ENCODE peak calls at places on chromosomes 5 and 9, in six cellular contexts. A is lung, Z is right atrium auricular region, P is OCI-LY7, O is A549, S is transverse colon. R is an unnamed sample.

GRCh38 chr5:32388429-32389111 is 56.0 kb downstream of the ZFR start:
- DNase-seq in S (no peak), Z (no peak), A (no peak), O (no peak), P (no peak), R (no peak)

GRCh38 chr5:179137643-179138567 is 77.7 kb downstream of the ZNF354C start:
- DNase-seq in A (no peak), S (no peak), P (no peak), Z (no peak), O (no peak), R (no peak)

GRCh38 chr5:139562847-139563246 is 1.7 kb downstream of the UBE2D2 start:
- DNase-seq in S (no peak), P (no peak), O (no peak), A (no peak), Z (no peak), R (no peak)

GRCh38 chr5:94402096-94402495 is 216.3 kb downstream of the KIAA0825 start:
- DNase-seq in O (no peak), Z (no peak), A (no peak), P (no peak), S (no peak), R (no peak)

GRCh38 chr5:98454904-98455303 is 318.6 kb upstream of the RGMB start:
- DNase-seq in P (no peak), O (peak; percentile 18), A (no peak), Z (no peak), S (no peak), R (no peak)

GRCh38 chr9:130172858-130173461 is 756 bp downstream of the NCS1 start:
- DNase-seq in S (no peak), P (no peak), O (no peak), Z (no peak), A (no peak), R (peak; percentile 44)

GRCh38 chr5:167982-168660 is 23.2 kb upstream of the LRRC14B start:
- DNase-seq in S (no peak), A (no peak), Z (no peak), O (no peak), P (no peak), R (no peak)

GRCh38 chr5:144284931-144285330 is 114.3 kb downstream of the KCTD16 start:
- DNase-seq in O (no peak), S (no peak), Z (no peak), P (no peak), A (no peak), R (no peak)

GRCh38 chr5:116303810-116304209 is 219.0 kb downstream of the COMMD10 start:
- DNase-seq in Z (no peak), A (no peak), P (no peak), S (no peak), O (no peak), R (no peak)

GRCh38 chr5:39992617-39993203 is 567.9 kb upstream of the DAB2 start:
- DNase-seq in Z (no peak), S (no peak), A (peak; percentile 61), O (no peak), P (no peak), R (no peak)

GRCh38 chr9:101848485-101848919 is 110.1 kb upstream of the GRIN3A start:
- DNase-seq in O (no peak), A (no peak), Z (no peak), S (peak; percentile 37), P (no peak), R (no peak)

GRCh38 chr5:139863855-139864558 is 68.4 kb downstream of the PSD2 start:
- DNase-seq in P (peak; percentile 59), Z (peak; percentile 80), A (peak; percentile 62), O (peak; percentile 49), S (peak; percentile 67), R (peak; percentile 61)

GRCh38 chr9:34559616-34560546 is 29.6 kb downstream of the CNTFR start:
- DNase-seq in O (peak; percentile 27), P (no peak), Z (peak; percentile 73), S (peak; percentile 60), A (no peak), R (no peak)

GRCh38 chr9:91285729-91286353 is 75.9 kb downstream of the AUH start:
- DNase-seq in P (no peak), S (no peak), O (no peak), A (no peak), Z (no peak), R (no peak)

GRCh38 chr9:98989036-98990000 is 45.6 kb downstream of the COL15A1 start:
- DNase-seq in P (peak; percentile 18), Z (peak; percentile 96), S (peak; percentile 47), A (peak; percentile 45), O (peak; percentile 84), R (no peak)

GRCh38 chr9:33290994-33291397 is 680 bp downstream of the NFX1 start:
- DNase-seq in S (no peak), Z (no peak), O (no peak), A (no peak), P (no peak), R (no peak)

GRCh38 chr9:107137495-107138202 is 145.4 kb upstream of the RAD23B start:
- DNase-seq in Z (no peak), S (no peak), A (no peak), O (peak; percentile 32), P (peak; percentile 37), R (no peak)

GRCh38 chr5:112548246-112548982 is 129.3 kb upstream of the EPB41L4A start:
- DNase-seq in Z (no peak), P (no peak), O (peak; percentile 27), A (no peak), S (no peak), R (no peak)

GRCh38 chr5:139385061-139385889 is 2.2 kb upstream of the SLC23A1 start:
- DNase-seq in O (no peak), S (peak; percentile 51), P (peak; percentile 63), Z (no peak), A (no peak), R (no peak)

GRCh38 chr5:94355817-94356216 is 262.6 kb downstream of the KIAA0825 start:
- DNase-seq in A (no peak), P (no peak), Z (no peak), S (no peak), O (no peak), R (no peak)

GRCh38 chr9:136821333-136822031 is 13.7 kb downstream of the RABL6 start:
- DNase-seq in S (no peak), O (no peak), P (no peak), Z (no peak), A (no peak), R (no peak)

GRCh38 chr5:168159425-168159824 is 132.0 kb upstream of the WWC1 start:
- DNase-seq in A (no peak), P (peak; percentile 4), S (peak; percentile 78), O (peak; percentile 9), Z (no peak), R (peak; percentile 6)

GRCh38 chr5:91339053-91339710 is 43.9 kb downstream of the ARRDC3 start:
- DNase-seq in A (no peak), O (no peak), S (no peak), P (no peak), Z (no peak), R (no peak)

GRCh38 chr5:66209350-66209749 is 65.2 kb downstream of the SREK1 start:
- DNase-seq in Z (no peak), A (no peak), P (peak; percentile 39), S (no peak), O (peak; percentile 72), R (peak; percentile 82)

GRCh38 chr5:169696621-169697517 is 59.8 kb downstream of the DOCK2 start:
- DNase-seq in P (no peak), O (peak; percentile 40), Z (no peak), A (no peak), S (no peak), R (no peak)

GRCh38 chr9:89996717-89997116 is 391.9 kb downstream of the GADD45G start:
- DNase-seq in O (peak; percentile 44), S (peak; percentile 54), P (peak; percentile 14), Z (no peak), A (no peak), R (peak; percentile 49)

GRCh38 chr5:177301503-177302165 is 1.9 kb downstream of the RAB24 start:
- DNase-seq in Z (no peak), O (no peak), P (no peak), S (peak; percentile 86), A (peak; percentile 77), R (no peak)

GRCh38 chr9:10005206-10005605 is 607.6 kb downstream of the PTPRD start:
- DNase-seq in Z (no peak), O (no peak), S (no peak), A (no peak), P (no peak), R (no peak)

GRCh38 chr5:141957367-141957993 is 522 bp downstream of the PCDH12 start:
- DNase-seq in S (no peak), O (no peak), Z (no peak), A (no peak), P (no peak), R (no peak)

DNA sequence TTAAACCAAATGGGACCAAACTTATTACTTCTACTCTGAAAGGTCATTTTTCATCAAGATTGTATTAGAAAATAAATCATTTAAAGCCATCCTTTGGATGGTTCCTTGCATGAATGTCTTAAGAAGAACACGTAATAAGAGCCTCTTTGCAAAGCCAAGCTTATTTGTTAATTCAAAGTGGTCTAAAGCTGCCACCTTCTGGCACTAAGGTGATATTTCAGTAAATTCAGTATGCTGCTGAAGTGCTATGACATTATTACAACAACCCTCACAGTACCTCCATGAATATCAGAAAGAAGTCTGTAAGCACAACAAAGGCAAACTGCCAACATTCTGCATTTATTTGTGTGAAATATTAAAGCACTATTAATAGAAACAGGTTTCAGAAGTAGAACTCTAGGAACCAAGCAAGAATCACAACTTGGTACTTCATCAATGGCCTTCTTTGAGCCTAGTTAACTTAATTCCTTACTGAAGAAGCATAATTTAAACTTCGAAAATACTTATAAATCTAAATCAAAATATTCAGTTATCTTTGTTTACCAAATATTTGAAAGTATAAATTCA is 53.1 kb upstream of the TYRP1 start:
- DNase-seq in P (peak; percentile 28), S (no peak), Z (no peak), A (no peak), O (peak; percentile 68), R (no peak)
- TF ChIP-seq CTCF in P (peak; percentile 76), S (no peak), Z (peak; percentile 64), A (no peak), O (peak; percentile 60), R (peak; percentile 27)

GRCh38 chr9:37417857-37418618 is 4.5 kb upstream of the GRHPR start:
- DNase-seq in S (no peak), P (no peak), A (no peak), Z (no peak), O (peak; percentile 73), R (peak; percentile 78)
- H3K4me3 ChIP-seq in S (no peak overlapping the region), P (no peak overlapping the region), A (no peak overlapping the region), Z (no peak overlapping the region), O (no peak overlapping the region), R (no peak overlapping the region)

GRCh38 chr9:96875460-96876142 is 21.3 kb upstream of the ZNF782 start:
- DNase-seq in Z (no peak), S (peak; percentile 74), O (peak; percentile 91), P (peak; percentile 92), A (peak; percentile 63), R (peak; percentile 96)
- TF ChIP-seq CTCF in Z (peak; percentile 22), S (peak; percentile 32), O (peak; percentile 21), P (peak; percentile 69), A (no peak), R (peak; percentile 62)

GRCh38 chr5:28215091-28215490 is 1176.7 kb upstream of the CDH9 start:
- DNase-seq in P (no peak), S (no peak), O (no peak), A (no peak), Z (no peak), R (no peak)
- H3K4me3 ChIP-seq in P (no peak overlapping the region), S (no peak overlapping the region), O (no peak overlapping the region), A (no peak overlapping the region), Z (no peak overlapping the region), R (no peak overlapping the region)

R was measured in Caco-2.